ENCODE peak calls at places on chromosomes 2 and 18, in eight cellular contexts. V is NCI-H1417 treated with DMSO at 0.1 percent for 48 hours; Z is HEK293T; A is K562; I is left ventricle myocardium inferior; U is stimulated activated CD8-positive, alpha-beta memory T cell treated with anti-CD3 and anti-CD28 coated beads, Interleukin-7, amount 100 ng/mL, for 1 hour; D is activated CD8-positive, alpha-beta memory T cell treated with anti-CD3 and anti-CD28 coated beads for 24 hours; J is Ammon's horn. P is an unnamed sample.
A peak's percentile ranks its signal among the peaks of the same experiment; 100 is the strongest.

GRCh38 chr2:227205701-227206100 is 41.3 kb downstream of the COL4A3 start:
- DNase-seq in V (no peak), Z (no peak), A (no peak), I (no peak), U (no peak), D (no peak), J (no peak), P (no peak)

GRCh38 chr18:26723986-26724385 is 141.5 kb downstream of the AQP4 start:
- DNase-seq in V (no peak), Z (no peak), A (no peak), I (no peak), U (no peak), D (no peak), J (no peak), P (no peak)

GRCh38 chr2:240564191-240564570 is 4.0 kb downstream of the DUSP28 start:
- DNase-seq in V (no peak), Z (no peak), A (no peak), I (no peak), U (no peak), D (peak; percentile 56), J (no peak), P (no peak)

GRCh38 chr2:191666733-191667132 is 11.2 kb upstream of the NABP1 start:
- DNase-seq in V (no peak), Z (no peak), A (no peak), I (no peak), U (no peak), D (no peak), J (peak; percentile 50), P (no peak)

GRCh38 chr18:33761363-33761762 is 183.3 kb downstream of the ASXL3 start:
- DNase-seq in V (no peak), Z (peak; percentile 45), A (no peak), I (no peak), U (no peak), D (no peak), J (peak; percentile 54), P (no peak)

GRCh38 chr2:169715379-169716228 is 18.0 kb upstream of the KLHL23 start:
- DNase-seq in V (no peak), Z (no peak), A (peak; percentile 63), I (no peak), U (no peak), D (no peak), J (no peak), P (no peak)

GRCh38 chr2:232757905-232758304 is 18.5 kb downstream of the KCNJ13 start:
- DNase-seq in V (no peak), Z (no peak), A (no peak), I (no peak), U (no peak), D (no peak), J (no peak), P (no peak)

GRCh38 chr2:203583696-203584095 is 48.6 kb upstream of the RAPH1 start:
- DNase-seq in V (no peak), Z (no peak), A (no peak), I (no peak), U (no peak), D (no peak), J (no peak), P (no peak)

GRCh38 chr2:186129767-186130581 is 356.1 kb upstream of the ZC3H15 start:
- DNase-seq in V (peak; percentile 62), Z (no peak), A (no peak), I (no peak), U (no peak), D (no peak), J (no peak), P (no peak)

GRCh38 chr2:112048887-112049286 is 6.2 kb upstream of the TMEM87B start:
- DNase-seq in V (no peak), Z (peak; percentile 27), A (peak; percentile 45), I (no peak), U (no peak), D (no peak), J (peak; percentile 68), P (peak; percentile 30)